ENCODE peak calls at places on chromosomes 11 and 22, in five cellular contexts. Q is astrocyte, E is cardiac muscle cell, K is NCI-H748 treated with DMSO at 0.1 percent for 48 hours, I is colonic mucosa. Z is an unnamed sample.

GRCh38 chr22:43313497-43314474 is 29.4 kb downstream of the SCUBE1 start:
- DNase-seq in Q (no peak), E (peak), K (no peak), I (no peak), Z (no peak)

GRCh38 chr11:120034881-120035620 is 102.9 kb downstream of the TRIM29 start:
- DNase-seq in Q (no peak), E (no peak), K (no peak), I (no peak), Z (peak)

GRCh38 chr22:42869888-42870480 is 12.9 kb upstream of the ARFGAP3 start:
- DNase-seq in Q (no peak), E (no peak), K (no peak), I (no peak), Z (no peak)

GRCh38 chr11:69718147-69718546 is 14.3 kb upstream of the FGF19 start:
- DNase-seq in Q (no peak), E (peak), K (peak), I (no peak), Z (peak)

GRCh38 chr11:131658952-131659351 is 288.5 kb downstream of the NTM start:
- DNase-seq in Q (peak), E (no peak), K (no peak), I (no peak), Z (no peak)

GRCh38 chr11:62842171-62842717 is 2.9 kb upstream of the WDR74 start:
- DNase-seq in Q (no peak), E (peak), K (no peak), I (peak), Z (no peak)

GRCh38 chr11:61691378-61692156 is 11.4 kb downstream of the DAGLA start:
- DNase-seq in Q (no peak), E (no peak), K (peak), I (no peak), Z (peak)

GRCh38 chr11:22371188-22371587 is 33.0 kb downstream of the SLC17A6 start:
- DNase-seq in Q (no peak), E (no peak), K (no peak), I (no peak), Z (no peak)